ENCODE peak calls at places on chromosomes 6 and 20, in six cellular contexts. M is SJSA1, H is tibial artery, I is gastrocnemius medialis, L is ascending aorta, K is AG09309. S is an unnamed sample.

GRCh38 chr6:155958550-155958949 is 502.9 kb upstream of the NOX3 start:
- DNase-seq in M (no peak), H (no peak), I (no peak), L (no peak), K (no peak), S (no peak)

GRCh38 chr6:167444602-167445346 is 119.9 kb downstream of the TTLL2 start:
- DNase-seq in M (no peak), H (no peak), I (no peak), L (no peak), K (no peak), S (no peak)

GRCh38 chr6:90411292-90411781 is 114.7 kb upstream of the BACH2 start:
- DNase-seq in M (no peak), H (no peak), I (no peak), L (no peak), K (no peak), S (no peak)

GRCh38 chr20:8860011-8860495 is 208.8 kb upstream of the PLCB4 start:
- DNase-seq in M (no peak), H (no peak), I (no peak), L (no peak), K (peak), S (peak)

GRCh38 chr20:19952392-19952791 is 64.8 kb upstream of the NAA20 start:
- DNase-seq in M (no peak), H (no peak), I (no peak), L (no peak), K (no peak), S (no peak)

GRCh38 chr20:2651772-2652723 is at the start of gene NOP56:
- DNase-seq in M (peak), H (peak), I (peak), L (peak), K (peak), S (no peak)

GRCh38 chr20:41467690-41468089 is 101.1 kb upstream of the EMILIN3 start:
- DNase-seq in M (no peak), H (no peak), I (no peak), L (no peak), K (no peak), S (no peak)

GRCh38 chr20:50376888-50377459 is 133.2 kb upstream of the PTPN1 start:
- DNase-seq in M (no peak), H (no peak), I (no peak), L (no peak), K (no peak), S (no peak)

GRCh38 chr6:36387440-36388303 is at the start of gene ETV7:
- DNase-seq in M (no peak), H (no peak), I (no peak), L (no peak), K (no peak), S (no peak)

GRCh38 chr6:27119329-27119728 is 128.2 kb upstream of the PRSS16 start:
- DNase-seq in M (no peak), H (no peak), I (no peak), L (no peak), K (no peak), S (no peak)

GRCh38 chr6:76435174-76435573 is 362.7 kb upstream of the IMPG1 start:
- DNase-seq in M (no peak), H (no peak), I (no peak), L (no peak), K (no peak), S (no peak)

GRCh38 chr6:87993331-87993730 is 54.3 kb upstream of the SPACA1 start:
- DNase-seq in M (no peak), H (no peak), I (no peak), L (no peak), K (no peak), S (no peak)

GRCh38 chr6:37654727-37655500 is 42.8 kb downstream of the MDGA1 start:
- DNase-seq in M (no peak), H (peak), I (no peak), L (no peak), K (no peak), S (no peak)

GRCh38 chr20:38249536-38250310 is 10.8 kb downstream of the KIAA1755 start:
- DNase-seq in M (no peak), H (peak), I (no peak), L (no peak), K (no peak), S (no peak)

GRCh38 chr6:33320315-33321181 is 3.0 kb upstream of the ZBTB22 start:
- DNase-seq in M (no peak), H (peak), I (no peak), L (no peak), K (no peak), S (no peak)

GRCh38 chr6:31472259-31472658 is 25.7 kb upstream of the MICB start:
- DNase-seq in M (no peak), H (no peak), I (no peak), L (no peak), K (no peak), S (no peak)

GRCh38 chr6:14074723-14075503 is 42.7 kb upstream of the CD83 start:
- DNase-seq in M (no peak), H (no peak), I (no peak), L (no peak), K (no peak), S (no peak)

GRCh38 chr20:6595704-6596103 is 171.8 kb upstream of the BMP2 start:
- DNase-seq in M (no peak), H (no peak), I (no peak), L (no peak), K (no peak), S (no peak)

GRCh38 chr6:32164295-32164694 is at the start of gene EGFL8:
- DNase-seq in M (no peak), H (no peak), I (no peak), L (no peak), K (no peak), S (no peak)

GRCh38 chr20:58149412-58150091 is 78.9 kb downstream of the ANKRD60 start:
- DNase-seq in M (no peak), H (peak), I (no peak), L (no peak), K (no peak), S (no peak)

GRCh38 chr20:3763691-3764601 is 3.6 kb downstream of the ADISSP start:
- DNase-seq in M (no peak), H (no peak), I (no peak), L (no peak), K (no peak), S (no peak)

GRCh38 chr6:84860954-84861353 is 96.6 kb upstream of the TBX18 start:
- DNase-seq in M (no peak), H (no peak), I (no peak), L (no peak), K (no peak), S (no peak)

GRCh38 chr6:56814308-56814707 is 140.6 kb upstream of the BEND6 start:
- DNase-seq in M (no peak), H (no peak), I (no peak), L (no peak), K (no peak), S (no peak)

GRCh38 chr6:56816393-56816792 is 138.5 kb upstream of the BEND6 start:
- DNase-seq in M (no peak), H (no peak), I (no peak), L (no peak), K (no peak), S (no peak)

GRCh38 chr6:56815436-56815835 is 139.5 kb upstream of the BEND6 start:
- DNase-seq in M (no peak), H (no peak), I (no peak), L (no peak), K (no peak), S (no peak)

GRCh38 chr6:56819604-56820003 is 135.3 kb upstream of the BEND6 start:
- DNase-seq in M (no peak), H (no peak), I (no peak), L (no peak), K (no peak), S (no peak)

GRCh38 chr6:56814802-56815201 is 140.1 kb upstream of the BEND6 start:
- DNase-seq in M (no peak), H (no peak), I (no peak), L (no peak), K (no peak), S (no peak)
- H3K4me3 ChIP-seq in M (no peak), H (no peak), I (peak), L (no peak), K (no peak), S (no peak)

DNA sequence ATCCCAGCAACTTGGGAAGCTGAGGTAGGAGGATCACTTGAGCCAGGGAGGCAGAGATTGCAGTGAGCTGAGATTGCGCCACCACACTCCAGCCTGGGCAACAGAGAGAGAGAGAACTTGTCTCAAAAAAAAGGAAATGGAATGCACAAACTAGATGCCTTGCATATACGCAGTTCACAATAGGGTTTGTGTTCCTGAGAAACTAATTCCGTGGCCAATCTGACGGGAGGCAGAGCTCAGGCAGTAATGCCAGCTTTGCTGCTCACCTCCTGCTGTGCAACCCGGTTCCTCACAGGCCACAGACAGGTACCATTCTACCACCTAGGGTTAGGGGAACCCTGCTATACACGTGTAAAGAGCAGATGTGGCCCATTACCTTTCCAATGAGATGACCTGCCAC is 1.4 kb downstream of the CDK5RAP1 start:
- DNase-seq in M (no peak), H (no peak), I (no peak), L (no peak), K (no peak), S (no peak)
- H3K4me3 ChIP-seq in M (no peak), H (peak), I (no peak), L (peak), K (peak), S (peak)

DNA sequence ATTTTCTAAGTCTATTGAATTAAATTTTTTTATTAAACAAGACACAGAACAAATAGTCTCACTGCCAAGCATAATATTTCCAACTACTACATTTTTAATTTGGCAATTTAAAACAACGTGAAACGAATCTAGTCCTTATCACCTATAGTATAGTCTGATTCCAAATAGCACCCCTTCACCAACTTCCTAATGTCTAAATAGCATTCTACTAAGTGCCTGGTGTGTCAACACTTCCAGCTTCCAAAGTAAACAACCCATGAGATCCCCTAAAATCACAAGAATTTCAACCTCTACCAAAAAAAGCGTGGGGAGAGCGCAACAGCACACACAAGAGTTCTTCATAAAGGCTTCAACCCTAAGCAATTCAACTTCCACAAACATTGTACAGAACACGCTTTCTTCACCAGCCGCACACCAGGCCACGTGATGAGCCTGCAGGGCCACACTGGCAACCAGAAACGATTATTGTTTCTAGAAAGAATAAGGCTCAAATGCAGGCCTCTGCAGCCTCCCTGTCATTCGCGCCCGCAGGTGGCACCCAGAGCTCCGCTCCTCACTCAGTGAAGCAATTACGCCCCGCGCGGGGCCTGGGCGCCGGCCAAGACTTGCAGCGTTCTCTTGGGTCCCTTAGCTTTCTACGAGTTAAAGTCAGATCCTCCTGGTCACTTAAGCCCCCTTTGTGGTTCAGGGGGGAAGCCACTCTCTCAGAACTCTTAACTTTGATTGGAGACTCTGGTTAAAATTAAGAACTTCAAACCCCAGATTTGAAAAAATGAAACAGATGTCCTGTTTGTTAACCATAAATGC is 18.4 kb downstream of the SIM1 start:
- DNase-seq in M (no peak), H (no peak), I (no peak), L (no peak), K (no peak), S (no peak)
- H3K4me3 ChIP-seq in M (no peak), H (no peak), I (no peak), L (peak), K (no peak), S (peak)

GRCh38 chr6:158285321-158285960 is 26.8 kb upstream of the TULP4 start:
- DNase-seq in M (no peak), H (no peak), I (no peak), L (no peak), K (no peak), S (no peak)

GRCh38 chr6:158287047-158287446 is 25.2 kb upstream of the TULP4 start:
- DNase-seq in M (no peak), H (no peak), I (no peak), L (no peak), K (no peak), S (no peak)

GRCh38 chr6:158284340-158285210 is 27.7 kb upstream of the TULP4 start:
- DNase-seq in M (peak), H (no peak), I (no peak), L (no peak), K (peak), S (no peak)

GRCh38 chr6:158283304-158284005 is 28.8 kb upstream of the TULP4 start:
- DNase-seq in M (peak), H (no peak), I (no peak), L (no peak), K (no peak), S (no peak)

DNA sequence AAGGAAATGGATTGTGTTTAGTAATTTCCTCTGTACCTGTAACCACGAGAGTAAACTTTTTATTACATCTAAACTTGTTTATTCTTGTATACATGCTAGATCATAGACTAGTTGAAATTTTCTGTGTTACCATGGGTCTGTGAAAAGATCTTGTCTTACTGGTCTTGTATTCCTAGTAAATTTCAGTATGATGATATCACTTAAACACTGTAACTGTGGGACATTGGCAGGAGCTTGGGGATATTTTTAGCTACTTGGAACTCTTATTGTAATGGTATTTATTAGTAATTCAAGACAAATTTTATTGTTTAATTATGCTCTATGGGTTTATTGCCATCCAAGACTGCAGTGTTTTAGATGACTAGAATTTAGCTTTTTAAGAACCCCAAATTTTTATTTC is 25.9 kb upstream of the TULP4 start:
- DNase-seq in M (no peak), H (no peak), I (no peak), L (no peak), K (peak), S (no peak)
- H3K4me3 ChIP-seq in M (no peak), H (no peak), I (no peak), L (no peak), K (no peak), S (no peak)

GRCh38 chr6:108797951-108798671 is 50.1 kb upstream of the ARMC2 start:
- DNase-seq in M (no peak), H (no peak), I (no peak), L (no peak), K (no peak), S (peak)
- H3K4me3 ChIP-seq in M (no peak), H (no peak), I (no peak), L (no peak), K (no peak), S (peak)

DNA sequence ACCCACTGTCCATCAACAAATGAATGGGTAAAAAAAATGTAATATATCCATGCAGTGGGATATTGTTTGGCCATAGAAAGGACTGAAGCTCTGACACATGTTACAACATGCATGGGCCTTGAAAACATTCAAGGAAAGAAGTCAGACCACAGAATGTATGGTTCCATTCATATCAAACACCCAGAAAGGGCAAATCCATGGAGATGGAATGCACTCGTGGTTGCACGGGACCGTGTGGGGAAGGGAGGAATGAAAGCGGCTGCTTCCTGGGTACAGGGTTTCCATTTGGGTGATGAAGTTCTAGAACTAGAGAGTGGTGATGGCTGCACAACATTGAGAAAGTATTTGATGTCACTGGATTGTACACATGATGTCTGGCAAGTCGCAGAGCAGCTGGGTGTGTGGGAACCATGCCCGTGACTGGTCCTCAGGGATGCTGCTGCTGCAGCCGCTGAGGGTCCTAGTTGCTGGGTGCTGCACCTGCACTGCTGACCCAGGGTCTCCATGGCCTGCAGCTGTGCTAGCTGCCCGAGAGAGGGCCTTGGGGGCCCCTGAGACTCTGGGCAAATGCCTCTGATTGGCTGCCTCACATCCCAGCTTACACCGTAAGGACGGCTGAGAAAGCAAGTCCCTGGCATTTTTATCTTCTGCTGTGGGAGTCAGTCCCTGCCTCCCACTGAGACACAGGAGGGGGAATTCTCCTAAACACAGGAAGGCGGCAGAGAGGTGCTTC is 220.2 kb downstream of the NRN1 start:
- DNase-seq in M (no peak), H (no peak), I (no peak), L (no peak), K (no peak), S (no peak)
- H3K4me3 ChIP-seq in M (no peak), H (no peak), I (no peak), L (no peak), K (no peak), S (no peak)

DNA sequence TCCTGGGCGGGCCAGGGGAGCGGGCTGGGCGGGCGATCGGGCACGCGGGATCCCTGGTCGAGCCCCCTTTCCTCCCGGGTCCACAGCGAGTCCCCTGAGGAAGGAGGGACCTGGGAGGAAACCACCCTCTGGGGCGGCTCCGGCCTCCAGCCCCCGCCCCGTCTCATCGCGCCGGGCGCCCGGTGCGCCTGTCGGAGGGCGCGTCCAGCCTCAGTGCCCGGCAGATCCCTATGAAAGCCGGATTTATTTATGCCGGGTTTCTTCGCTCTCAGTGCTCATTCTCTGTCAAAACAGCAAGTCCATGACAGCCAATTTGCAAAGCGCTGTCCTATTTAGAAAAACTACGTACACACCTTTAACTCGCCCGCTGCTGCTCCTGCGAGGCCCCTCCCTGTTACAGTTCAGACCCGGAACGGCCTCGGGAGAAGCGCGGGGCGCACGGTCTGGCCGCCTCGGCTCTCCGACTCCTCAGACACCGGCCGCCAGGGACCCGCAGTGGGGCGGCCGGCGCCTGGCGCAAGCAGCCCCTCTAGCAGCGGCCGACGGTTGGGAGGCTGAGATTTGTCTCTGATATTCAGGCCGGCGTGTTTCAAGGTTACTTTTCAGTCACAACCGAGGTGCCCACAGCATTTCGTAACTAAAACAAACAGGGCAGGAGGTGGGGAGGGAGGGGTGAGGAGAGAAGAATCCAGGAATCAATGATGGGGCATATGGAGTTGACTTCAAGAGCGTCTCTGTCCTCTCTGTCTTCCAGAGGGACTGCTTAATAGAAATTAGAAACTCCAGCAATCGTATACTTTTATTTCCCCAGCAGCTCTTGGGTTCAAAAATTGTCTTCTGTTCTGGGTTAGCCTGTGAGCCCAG is 782 bp upstream of the FOXA2 start:
- DNase-seq in M (no peak), H (no peak), I (no peak), L (no peak), K (no peak), S (no peak)
- H3K4me3 ChIP-seq in M (peak), H (peak), I (no peak), L (peak), K (no peak), S (peak)